ENCODE peak calls at places on chromosome 9, in five cellular contexts. P is caudate nucleus; Y is stimulated activated naive B cell treated with anti-CD40 and anti-IgM and Interleukin-4, amounts not matched to agents 10 μg/mL and 1 μg/mL and 100 μg/mL, for 72 hours; L is stimulated activated CD8-positive, alpha-beta memory T cell treated with anti-CD3 and anti-CD28 coated beads, Interleukin-7, amount 100 ng/mL, for 1 hour; E is MCF 10A. H is an unnamed sample.

GRCh38 chr9:112278152-112278551 is 55.3 kb downstream of the PTBP3 start:
- DNase-seq in Y (no peak), E (peak; percentile 4), L (no peak), P (no peak), H (no peak)

GRCh38 chr9:137163101-137163661 is 6.7 kb downstream of the LRRC26 start:
- DNase-seq in L (no peak), Y (no peak), E (peak; percentile 36), P (no peak), H (no peak)

GRCh38 chr9:80690340-80690939 is 998.9 kb downstream of the TLE1 start:
- DNase-seq in Y (no peak), P (no peak), L (no peak), E (no peak), H (no peak)

GRCh38 chr9:33628865-33629410 is 104.9 kb downstream of the ANKRD18B start:
- DNase-seq in L (no peak), P (no peak), E (no peak), Y (no peak), H (no peak)

GRCh38 chr9:83708515-83709158 is 879 bp upstream of the UBQLN1 start:
- DNase-seq in Y (peak; percentile 53), P (peak; percentile 67), E (peak; percentile 64), L (peak; percentile 24), H (peak; percentile 69)

GRCh38 chr9:129321511-129322021 is 143.5 kb upstream of the IER5L start:
- DNase-seq in L (no peak), E (no peak), P (no peak), Y (no peak), H (no peak)

GRCh38 chr9:127970401-127971313 is 10.1 kb downstream of the EEIG1 start:
- DNase-seq in Y (peak; percentile 80), L (no peak), P (no peak), E (no peak), H (no peak)

GRCh38 chr9:38180631-38181030 is 111.6 kb upstream of the SHB start:
- DNase-seq in P (no peak), L (no peak), E (no peak), Y (no peak), H (no peak)

GRCh38 chr9:125467341-125467740 is 205.7 kb downstream of the GAPVD1 start:
- DNase-seq in E (no peak), P (no peak), L (no peak), Y (no peak), H (no peak)

GRCh38 chr9:111356567-111357244 is 26.7 kb upstream of the OR2K2 start:
- DNase-seq in P (no peak), Y (no peak), L (no peak), E (peak; percentile 85), H (peak; percentile 95)

GRCh38 chr9:18935521-18935920 is 97.5 kb downstream of the SAXO1 start:
- DNase-seq in P (no peak), E (no peak), L (no peak), Y (no peak), H (no peak)

GRCh38 chr9:121278535-121279169 is 10.7 kb downstream of the GSN start:
- DNase-seq in Y (no peak), L (no peak), P (peak; percentile 50), E (peak; percentile 94), H (peak; percentile 94)